ENCODE peak calls at places on chromosomes 3 and 15, in nine cellular contexts. R is KBM-7; J is T follicular helper cell; M is NCI-H460; U is GDM1; N is Ammon's horn; E is NCI-H1694; F is mucosa of gallbladder; O is stimulated activated CD4-positive, alpha-beta T cell treated with anti-CD3 and anti-CD28 coated beads, Interleukin-2, amount 100 ng/mL, for 48 hours. L is an unnamed sample.

GRCh38 chr3:128623762-128624176 is 26.8 kb downstream of the RPN1 start:
- DNase-seq in R (no peak), J (no peak), M (no peak), U (no peak), N (no peak), E (no peak), F (no peak), O (no peak), L (no peak)

GRCh38 chr3:8488877-8489865 is 12.5 kb upstream of the LMCD1 start:
- DNase-seq in R (no peak), J (no peak), M (no peak), U (no peak), N (no peak), E (no peak), F (no peak), O (no peak), L (no peak)

GRCh38 chr3:14769531-14770325 is 49.0 kb upstream of the FGD5 start:
- DNase-seq in R (no peak), J (no peak), M (no peak), U (no peak), N (no peak), E (no peak), F (no peak), O (no peak), L (no peak)

GRCh38 chr3:62622553-62623174 is 249.3 kb upstream of the FEZF2 start:
- DNase-seq in R (peak; percentile 69), J (no peak), M (peak; percentile 46), U (no peak), N (peak; percentile 56), E (peak; percentile 20), F (no peak), O (no peak), L (peak; percentile 8)

GRCh38 chr15:47924381-47924780 is 196.4 kb upstream of the SLC24A5 start:
- DNase-seq in R (no peak), J (no peak), M (no peak), U (no peak), N (no peak), E (no peak), F (no peak), O (no peak), L (no peak)

GRCh38 chr15:58077427-58077826 is 11.9 kb upstream of the ALDH1A2 start:
- DNase-seq in R (no peak), J (no peak), M (no peak), U (no peak), N (no peak), E (no peak), F (no peak), O (no peak), L (peak; percentile 15)

GRCh38 chr15:36887214-36888017 is 212.9 kb downstream of the MEIS2 start:
- DNase-seq in R (peak; percentile 18), J (no peak), M (no peak), U (no peak), N (no peak), E (no peak), F (no peak), O (no peak), L (no peak)

GRCh38 chr3:114452176-114452744 is 158.4 kb downstream of the TIGIT start:
- DNase-seq in R (no peak), J (no peak), M (no peak), U (no peak), N (no peak), E (no peak), F (no peak), O (no peak), L (no peak)

GRCh38 chr3:27675287-27675686 is 46.8 kb downstream of the EOMES start:
- DNase-seq in R (no peak), J (no peak), M (no peak), U (no peak), N (peak; percentile 43), E (peak; percentile 33), F (no peak), O (no peak), L (no peak)

GRCh38 chr3:79369306-79369705 is 398.5 kb downstream of the ROBO1 start:
- DNase-seq in R (no peak), J (no peak), M (no peak), U (no peak), N (no peak), E (no peak), F (no peak), O (no peak), L (no peak)

GRCh38 chr3:165903885-165904284 is 66.7 kb upstream of the BCHE start:
- DNase-seq in R (no peak), J (no peak), M (no peak), U (no peak), N (no peak), E (no peak), F (no peak), O (no peak), L (no peak)

GRCh38 chr15:38862104-38862503 is 297.5 kb upstream of the RASGRP1 start:
- DNase-seq in R (no peak), J (no peak), M (no peak), U (no peak), N (no peak), E (no peak), F (no peak), O (no peak), L (no peak)

GRCh38 chr15:61138151-61138550 is 91.0 kb downstream of the RORA start:
- DNase-seq in R (no peak), J (no peak), M (no peak), U (no peak), N (no peak), E (no peak), F (no peak), O (no peak), L (no peak)

GRCh38 chr3:13403213-13403817 is 16.8 kb downstream of the NUP210 start:
- DNase-seq in R (no peak), J (no peak), M (no peak), U (no peak), N (no peak), E (no peak), F (no peak), O (no peak), L (no peak)

GRCh38 chr15:60469893-60470641 is 8.9 kb downstream of the ICE2 start:
- DNase-seq in R (no peak), J (no peak), M (no peak), U (no peak), N (no peak), E (no peak), F (no peak), O (no peak), L (no peak)

GRCh38 chr3:25536668-25537331 is 108.7 kb downstream of the RARB start:
- DNase-seq in R (no peak), J (no peak), M (no peak), U (no peak), N (no peak), E (no peak), F (no peak), O (no peak), L (no peak)

GRCh38 chr15:51969728-51970127 is 1.9 kb downstream of the LEO1 start:
- DNase-seq in R (peak; percentile 20), J (no peak), M (no peak), U (no peak), N (no peak), E (no peak), F (no peak), O (no peak), L (no peak)

GRCh38 chr15:77024273-77025065 is 29.5 kb downstream of the PSTPIP1 start:
- DNase-seq in R (peak; percentile 80), J (peak; percentile 50), M (peak; percentile 26), U (peak; percentile 32), N (peak; percentile 63), E (peak; percentile 14), F (peak; percentile 59), O (peak; percentile 68), L (peak; percentile 33)

GRCh38 chr3:155232605-155233004 is 60.9 kb downstream of the STRIT1 start:
- DNase-seq in R (no peak), J (no peak), M (no peak), U (no peak), N (no peak), E (no peak), F (peak; percentile 54), O (no peak), L (peak; percentile 22)

GRCh38 chr15:52095597-52096262 is 16.8 kb downstream of the BCL2L10 start:
- DNase-seq in R (no peak), J (no peak), M (peak; percentile 96), U (no peak), N (no peak), E (no peak), F (no peak), O (no peak), L (no peak)

GRCh38 chr3:131811481-131811880 is 223.3 kb downstream of the CPNE4 start:
- DNase-seq in R (no peak), J (no peak), M (no peak), U (no peak), N (no peak), E (no peak), F (no peak), O (no peak), L (no peak)

GRCh38 chr15:72532991-72533601 is 59.0 kb downstream of the ARIH1 start:
- DNase-seq in R (peak; percentile 54), J (no peak), M (no peak), U (peak; percentile 7), N (no peak), E (no peak), F (no peak), O (no peak), L (no peak)

GRCh38 chr3:9912294-9912935 is 4.5 kb upstream of the IL17RC start:
- DNase-seq in R (no peak), J (no peak), M (no peak), U (no peak), N (no peak), E (no peak), F (no peak), O (no peak), L (no peak)

GRCh38 chr15:90099868-90100854 is 2.1 kb downstream of the IDH2 start:
- DNase-seq in R (peak; percentile 28), J (no peak), M (no peak), U (no peak), N (peak; percentile 80), E (no peak), F (peak; percentile 61), O (no peak), L (peak; percentile 47)

GRCh38 chr3:142993958-142994442 is 7.4 kb upstream of the U2SURP start:
- DNase-seq in R (peak; percentile 78), J (peak; percentile 35), M (peak; percentile 49), U (peak; percentile 35), N (peak; percentile 82), E (peak; percentile 50), F (peak; percentile 48), O (peak; percentile 57), L (peak; percentile 43)

GRCh38 chr3:129033619-129034321 is 26.8 kb upstream of the GP9 start:
- DNase-seq in R (no peak), J (no peak), M (no peak), U (no peak), N (no peak), E (no peak), F (no peak), O (no peak), L (no peak)

GRCh38 chr3:185594073-185594472 is 8.0 kb downstream of the SENP2 start:
- DNase-seq in R (no peak), J (no peak), M (no peak), U (no peak), N (no peak), E (no peak), F (no peak), O (no peak), L (no peak)

GRCh38 chr3:177195941-177196472 is 1.3 kb downstream of the TBL1XR1 start:
- DNase-seq in R (peak; percentile 82), J (peak; percentile 8), M (no peak), U (peak; percentile 27), N (no peak), E (no peak), F (no peak), O (no peak), L (peak; percentile 29)

GRCh38 chr3:153285194-153285641 is 123.2 kb downstream of the RAP2B start:
- DNase-seq in R (peak; percentile 12), J (no peak), M (no peak), U (no peak), N (no peak), E (no peak), F (no peak), O (no peak), L (peak; percentile 46)

GRCh38 chr3:138089091-138089490 is 26.3 kb downstream of the DZIP1L start:
- DNase-seq in R (no peak), J (no peak), M (no peak), U (no peak), N (no peak), E (no peak), F (no peak), O (no peak), L (no peak)

GRCh38 chr15:38093931-38094330 is 158.7 kb upstream of the SPRED1 start:
- DNase-seq in R (no peak), J (no peak), M (no peak), U (no peak), N (no peak), E (no peak), F (no peak), O (no peak), L (no peak)